ENCODE peak calls at places on chromosomes 11 and 22, in eight cellular contexts. One of them, this sample, is unnamed.

GRCh38 chr22:41485033-41485432 is 16.1 kb downstream of the ACO2 start:
- DNase-seq in type B pancreatic cell: no peak
- DNase-seq in HFFc6: no peak
- DNase-seq in activated T-helper 1 cell treated with anti-CD3 and anti-CD28 coated beads, Interleukin-2, amount 50 U/mL, for 16 hours: no peak
- DNase-seq in GM13977: no peak
- DNase-seq in A549: no peak
- DNase-seq in SW480: no peak
- DNase-seq in HEK293T: no peak
- DNase-seq in this sample: no peak

GRCh38 chr11:92765965-92766371 is 203.5 kb upstream of the MTNR1B start:
- DNase-seq in type B pancreatic cell: no peak
- DNase-seq in HFFc6: no peak
- DNase-seq in activated T-helper 1 cell treated with anti-CD3 and anti-CD28 coated beads, Interleukin-2, amount 50 U/mL, for 16 hours: no peak
- DNase-seq in GM13977: no peak
- DNase-seq in A549: no peak
- DNase-seq in SW480: no peak
- DNase-seq in HEK293T: no peak
- DNase-seq in this sample: no peak

GRCh38 chr22:46242023-46242422 is 8.1 kb downstream of the CDPF1 start:
- DNase-seq in type B pancreatic cell: no peak
- DNase-seq in HFFc6: no peak
- DNase-seq in activated T-helper 1 cell treated with anti-CD3 and anti-CD28 coated beads, Interleukin-2, amount 50 U/mL, for 16 hours: no peak
- DNase-seq in GM13977: no peak
- DNase-seq in A549: no peak
- DNase-seq in SW480: no peak
- DNase-seq in HEK293T: no peak
- DNase-seq in this sample: no peak

GRCh38 chr11:69807416-69807815 is 11.8 kb downstream of the FGF3 start:
- DNase-seq in type B pancreatic cell: no peak
- DNase-seq in HFFc6: no peak
- DNase-seq in activated T-helper 1 cell treated with anti-CD3 and anti-CD28 coated beads, Interleukin-2, amount 50 U/mL, for 16 hours: no peak
- DNase-seq in GM13977: no peak
- DNase-seq in A549: no peak
- DNase-seq in SW480: no peak
- DNase-seq in HEK293T: no peak
- DNase-seq in this sample: no peak

GRCh38 chr11:35419713-35420333 is 465 bp upstream of the SLC1A2 start:
- DNase-seq in type B pancreatic cell: no peak
- DNase-seq in HFFc6: no peak
- DNase-seq in activated T-helper 1 cell treated with anti-CD3 and anti-CD28 coated beads, Interleukin-2, amount 50 U/mL, for 16 hours: no peak
- DNase-seq in GM13977: peak; percentile 15
- DNase-seq in A549: no peak
- DNase-seq in SW480: no peak
- DNase-seq in HEK293T: peak; percentile 14
- DNase-seq in this sample: no peak

GRCh38 chr22:43053176-43053575 is 36.0 kb downstream of the TTLL1 start:
- DNase-seq in type B pancreatic cell: no peak
- DNase-seq in HFFc6: no peak
- DNase-seq in activated T-helper 1 cell treated with anti-CD3 and anti-CD28 coated beads, Interleukin-2, amount 50 U/mL, for 16 hours: no peak
- DNase-seq in GM13977: no peak
- DNase-seq in A549: no peak
- DNase-seq in SW480: no peak
- DNase-seq in HEK293T: no peak
- DNase-seq in this sample: no peak

GRCh38 chr11:134032501-134033091 is 36.3 kb upstream of the JAM3 start:
- DNase-seq in type B pancreatic cell: no peak
- DNase-seq in HFFc6: no peak
- DNase-seq in activated T-helper 1 cell treated with anti-CD3 and anti-CD28 coated beads, Interleukin-2, amount 50 U/mL, for 16 hours: no peak
- DNase-seq in GM13977: no peak
- DNase-seq in A549: no peak
- DNase-seq in SW480: peak; percentile 24
- DNase-seq in HEK293T: no peak
- DNase-seq in this sample: no peak

GRCh38 chr11:7955191-7955590 is 10.1 kb downstream of the NLRP10 start:
- DNase-seq in type B pancreatic cell: no peak
- DNase-seq in HFFc6: no peak
- DNase-seq in activated T-helper 1 cell treated with anti-CD3 and anti-CD28 coated beads, Interleukin-2, amount 50 U/mL, for 16 hours: no peak
- DNase-seq in GM13977: no peak
- DNase-seq in A549: no peak
- DNase-seq in SW480: no peak
- DNase-seq in HEK293T: no peak
- DNase-seq in this sample: no peak

This sample was measured in vagina.